ENCODE peak calls at places on chromosomes 3 and 15, in four cellular contexts. V is NAMALWA, Z is fibroblast of lung, G is NCI-H2081 treated with DMSO at 0.1 percent for 48 hours. R is an unnamed sample.

GRCh38 chr3:129312021-129312639 is 33.5 kb downstream of the HMCES start:
- DNase-seq in V (no peak), Z (peak), G (no peak), R (no peak)

GRCh38 chr3:56881035-56881575 is 79.4 kb upstream of the ARHGEF3 start:
- DNase-seq in V (no peak), Z (no peak), G (no peak), R (no peak)

GRCh38 chr3:195110647-195111321 is 160.2 kb downstream of the XXYLT1 start:
- DNase-seq in V (no peak), Z (peak), G (no peak), R (no peak)

GRCh38 chr3:100436951-100437350 is 35.6 kb downstream of the LNP1 start:
- DNase-seq in V (no peak), Z (no peak), G (no peak), R (no peak)

GRCh38 chr3:119257654-119258410 is 17.2 kb upstream of the B4GALT4 start:
- DNase-seq in V (peak), Z (peak), G (no peak), R (no peak)

GRCh38 chr15:29403778-29404177 is 134.2 kb upstream of the NSMCE3 start:
- DNase-seq in V (no peak), Z (no peak), G (no peak), R (no peak)

GRCh38 chr15:94029495-94029894 is 201.9 kb upstream of the MCTP2 start:
- DNase-seq in V (no peak), Z (no peak), G (no peak), R (no peak)

GRCh38 chr3:12288466-12289129 is at the start of gene PPARG:
- DNase-seq in V (no peak), Z (peak), G (no peak), R (no peak)

GRCh38 chr3:105162448-105162847 is 204.3 kb upstream of the ALCAM start:
- DNase-seq in V (no peak), Z (no peak), G (no peak), R (no peak)

GRCh38 chr3:187918081-187918644 is 172.9 kb upstream of the BCL6 start:
- DNase-seq in V (no peak), Z (no peak), G (no peak), R (no peak)

GRCh38 chr3:138688871-138689299 is 80.3 kb downstream of the FAIM start:
- DNase-seq in V (peak), Z (no peak), G (no peak), R (no peak)

GRCh38 chr3:69819283-69819682 is 80.0 kb downstream of the MITF start:
- DNase-seq in V (no peak), Z (no peak), G (no peak), R (peak)

GRCh38 chr3:41158947-41159346 is 40.4 kb upstream of the CTNNB1 start:
- DNase-seq in V (no peak), Z (no peak), G (no peak), R (no peak)

GRCh38 chr3:125045965-125046364 is 9.8 kb downstream of the HEG1 start:
- DNase-seq in V (no peak), Z (peak), G (no peak), R (no peak)

GRCh38 chr3:160134454-160134853 is 90.8 kb upstream of the C3orf80 start:
- DNase-seq in V (no peak), Z (no peak), G (no peak), R (no peak)